ENCODE peak calls at places on chromosomes 16 and 17, in nine cellular contexts. C is HCT116, K is endothelial cell of umbilical vein, I is GM12878, F is HepG2, S is prostate gland, M is spleen, Z is Panc1, J is GM23338. B is an unnamed sample. For H3K4me1, the result is how much of the 10 kb centered on the place peaks cover.

GRCh38 chr17:73969956-73970355 is 233.5 kb upstream of the RPL38 start:
- DNase-seq in C (no peak), K (no peak), I (no peak), F (no peak), S (no peak), M (no peak), Z (no peak), J (no peak), B (no peak)

GRCh38 chr17:58059141-58059540 is 24.1 kb upstream of the DYNLL2 start:
- DNase-seq in C (no peak), K (no peak), I (no peak), F (no peak), S (no peak), M (no peak), Z (no peak), J (peak), B (no peak)

GRCh38 chr16:59060212-59060611 is 326.1 kb upstream of the GOT2 start:
- DNase-seq in C (no peak), K (no peak), I (no peak), F (no peak), S (no peak), M (no peak), Z (no peak), J (no peak), B (no peak)

GRCh38 chr17:42214156-42214555 is 19.9 kb upstream of the GHDC start:
- DNase-seq in C (no peak), K (no peak), I (no peak), F (no peak), S (no peak), M (no peak), Z (no peak), J (no peak), B (no peak)

GRCh38 chr16:50742521-50743150 is 750 bp downstream of the CYLD start:
- DNase-seq in C (no peak), K (peak), I (no peak), F (no peak), S (no peak), M (no peak), Z (no peak), J (peak), B (no peak)

GRCh38 chr17:55727920-55728319 is 5.3 kb upstream of the TMEM100 start:
- DNase-seq in C (no peak), K (no peak), I (no peak), F (no peak), S (no peak), M (no peak), Z (no peak), J (no peak), B (no peak)

GRCh38 chr17:74677558-74678466 is 34.9 kb downstream of the CD300LF start:
- DNase-seq in C (no peak), K (no peak), I (no peak), F (no peak), S (no peak), M (peak), Z (no peak), J (peak), B (no peak)

GRCh38 chr17:48215583-48216139 is 108.1 kb downstream of the SNX11 start:
- DNase-seq in C (peak), K (peak), I (no peak), F (peak), S (no peak), M (no peak), Z (no peak), J (peak), B (no peak)

GRCh38 chr16:79381552-79382042 is 218.9 kb downstream of the MAF start:
- DNase-seq in C (no peak), K (no peak), I (no peak), F (no peak), S (no peak), M (no peak), Z (no peak), J (peak), B (no peak)

GRCh38 chr17:80959330-80960036 is 32.2 kb upstream of the CHMP6 start:
- DNase-seq in C (no peak), K (no peak), I (no peak), F (no peak), S (peak), M (peak), Z (no peak), J (no peak), B (no peak)

GRCh38 chr16:71568541-71568940 is 8.4 kb downstream of the TAT start:
- DNase-seq in C (no peak), K (no peak), I (no peak), F (no peak), S (no peak), M (no peak), Z (no peak), J (no peak), B (no peak)

GRCh38 chr16:23148513-23149266 is 562 bp downstream of the USP31 start:
- DNase-seq in C (no peak), K (peak), I (no peak), F (peak), S (peak), M (peak), Z (no peak), J (peak), B (peak)

GRCh38 chr17:21538615-21539014 is 153.7 kb upstream of the KCNJ18 start:
- DNase-seq in C (no peak), K (no peak), I (no peak), F (no peak), S (no peak), M (no peak), Z (no peak), J (no peak), B (no peak)

GRCh38 chr17:50668025-50668837 is 33.5 kb downstream of the ABCC3 start:
- DNase-seq in C (no peak), K (peak), I (no peak), F (no peak), S (no peak), M (no peak), Z (no peak), J (no peak), B (no peak)

GRCh38 chr17:57357830-57358426 is 101.6 kb downstream of the MSI2 start:
- DNase-seq in C (no peak), K (no peak), I (peak), F (no peak), S (peak), M (no peak), Z (no peak), J (no peak), B (no peak)

GRCh38 chr17:57604771-57605733 is 140.0 kb downstream of the CCDC182 start:
- DNase-seq in C (no peak), K (no peak), I (peak), F (no peak), S (peak), M (peak), Z (no peak), J (peak), B (peak)

GRCh38 chr17:16442594-16443389 is 27.4 kb downstream of the TRPV2 start:
- DNase-seq in C (no peak), K (no peak), I (no peak), F (no peak), S (no peak), M (no peak), Z (no peak), J (no peak), B (no peak)

GRCh38 chr17:16442141-16442540 is 26.8 kb downstream of the TRPV2 start:
- DNase-seq in C (no peak), K (no peak), I (no peak), F (no peak), S (no peak), M (no peak), Z (no peak), J (peak), B (no peak)

GRCh38 chr17:16444258-16444886 is 29.0 kb downstream of the TRPV2 start:
- DNase-seq in C (no peak), K (no peak), I (no peak), F (no peak), S (no peak), M (no peak), Z (no peak), J (no peak), B (peak)

GRCh38 chr17:16440814-16441629 is 25.7 kb downstream of the TRPV2 start:
- DNase-seq in C (no peak), K (no peak), I (no peak), F (no peak), S (no peak), M (no peak), Z (no peak), J (no peak), B (no peak)

GRCh38 chr17:16443390-16444257 is 28.3 kb downstream of the TRPV2 start:
- DNase-seq in C (no peak), K (no peak), I (no peak), F (no peak), S (no peak), M (no peak), Z (no peak), J (no peak), B (no peak)
- TF ChIP-seq POLR2AphosphoS5 in C (peak), K (peak), I (peak), F (peak), S (no peak), M (no peak), Z (peak), J (peak), B (no peak)

GRCh38 chr17:19744922-19745757 is 3.0 kb downstream of the ALDH3A1 start:
- DNase-seq in C (peak), K (peak), I (no peak), F (no peak), S (peak), M (peak), Z (no peak), J (peak), B (peak)
- H3K27ac ChIP-seq in C (no peak), K (no peak), I (no peak), F (no peak), S (peak), M (no peak), Z (no peak), J (no peak), B (peak)

GRCh38 chr17:2213291-2213960 is 90.2 kb downstream of the SMG6 start:
- DNase-seq in C (no peak), K (peak), I (no peak), F (no peak), S (no peak), M (no peak), Z (no peak), J (no peak), B (no peak)

GRCh38 chr17:2218426-2218825 is 85.2 kb downstream of the SMG6 start:
- DNase-seq in C (no peak), K (no peak), I (no peak), F (no peak), S (no peak), M (no peak), Z (no peak), J (no peak), B (no peak)

GRCh38 chr17:2214047-2214717 is 89.4 kb downstream of the SMG6 start:
- DNase-seq in C (no peak), K (peak), I (no peak), F (no peak), S (no peak), M (no peak), Z (no peak), J (no peak), B (no peak)

GRCh38 chr17:2214887-2215615 is 88.5 kb downstream of the SMG6 start:
- DNase-seq in C (no peak), K (peak), I (no peak), F (no peak), S (no peak), M (no peak), Z (no peak), J (no peak), B (no peak)

GRCh38 chr17:2215616-2216364 is 87.8 kb downstream of the SMG6 start:
- DNase-seq in C (no peak), K (peak), I (no peak), F (no peak), S (no peak), M (peak), Z (no peak), J (peak), B (peak)
- H3K4me1 ChIP-seq in C (under half), K (under half), I (under half), F (under half), S (under half), M (under half), Z (under half), J (under half), B (under half)

DNA sequence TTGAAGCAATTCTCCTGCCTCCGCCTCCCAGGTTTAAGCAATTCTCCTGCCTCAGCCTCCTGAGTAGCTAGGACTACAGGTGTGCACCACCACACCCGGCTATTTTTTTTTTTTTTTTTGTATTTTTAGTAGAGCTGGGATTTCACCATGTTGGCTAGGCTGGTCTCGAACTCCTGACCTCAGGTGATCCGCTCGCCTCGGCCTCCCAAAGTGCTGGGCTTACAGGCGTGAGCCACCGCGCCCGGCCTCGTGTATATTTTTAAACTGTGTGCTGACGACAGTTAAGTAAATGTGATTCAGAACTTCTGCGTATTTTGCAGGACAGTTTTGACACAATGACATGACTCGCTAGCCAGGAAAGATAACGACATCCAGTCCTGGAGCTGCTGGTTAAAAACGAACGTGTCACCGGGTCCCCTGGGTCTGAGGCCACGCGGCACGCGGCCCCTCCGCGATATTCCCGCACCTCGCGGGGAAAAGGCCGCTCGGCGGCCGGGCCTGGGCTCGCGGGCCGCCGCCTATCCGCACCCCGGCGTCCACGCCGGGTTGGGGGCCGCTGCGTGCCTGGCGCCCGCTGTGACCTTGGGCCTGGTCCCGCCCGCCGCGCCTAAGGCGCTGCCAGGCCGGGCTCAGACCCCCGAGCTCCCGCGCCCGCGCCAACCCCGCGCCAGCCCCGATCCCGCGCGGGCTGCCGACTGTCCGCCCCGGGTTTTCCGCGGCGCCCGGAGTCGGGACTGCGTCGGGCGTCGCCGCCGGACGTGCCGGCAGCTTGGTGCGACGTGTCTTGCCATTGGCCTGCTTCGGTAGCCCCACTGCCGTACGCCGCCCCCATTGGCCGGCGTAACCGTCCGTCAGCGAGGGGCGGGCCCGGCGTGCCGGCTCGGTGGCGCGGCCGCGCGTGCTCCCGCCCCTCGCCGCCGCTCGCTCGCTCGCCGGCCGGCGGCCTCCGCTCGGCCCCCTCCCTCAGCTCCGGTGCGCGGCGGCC is at the start of gene FOXK2:
- DNase-seq in C (peak), K (peak), I (peak), F (peak), S (peak), M (peak), Z (no peak), J (peak), B (peak)
- TF ChIP-seq POLR2AphosphoS5 in C (peak), K (peak), I (peak), F (peak), S (peak), M (peak), Z (peak), J (peak), B (peak)

GRCh38 chr17:78232774-78233173 is 1.3 kb downstream of the TMEM235 start:
- DNase-seq in C (no peak), K (no peak), I (no peak), F (no peak), S (no peak), M (no peak), Z (no peak), J (no peak), B (no peak)
- H3K27ac ChIP-seq in C (no peak), K (no peak), I (no peak), F (no peak), S (no peak), M (no peak), Z (no peak), J (no peak), B (no peak)

GRCh38 chr17:40461036-40461721 is 17.9 kb downstream of the IGFBP4 start:
- DNase-seq in C (no peak), K (no peak), I (no peak), F (no peak), S (no peak), M (no peak), Z (no peak), J (no peak), B (no peak)

GRCh38 chr17:40461774-40462342 is 18.6 kb downstream of the IGFBP4 start:
- DNase-seq in C (no peak), K (no peak), I (no peak), F (no peak), S (no peak), M (no peak), Z (no peak), J (no peak), B (no peak)

GRCh38 chr17:40464392-40464855 is 21.2 kb downstream of the IGFBP4 start:
- DNase-seq in C (no peak), K (no peak), I (no peak), F (no peak), S (no peak), M (no peak), Z (no peak), J (peak), B (no peak)

GRCh38 chr17:40463122-40463550 is 19.9 kb downstream of the IGFBP4 start:
- DNase-seq in C (no peak), K (no peak), I (no peak), F (no peak), S (no peak), M (no peak), Z (no peak), J (peak), B (no peak)

GRCh38 chr17:40462343-40463121 is 19.3 kb downstream of the IGFBP4 start:
- DNase-seq in C (no peak), K (no peak), I (no peak), F (no peak), S (no peak), M (no peak), Z (no peak), J (no peak), B (no peak)
- H3K4me1 ChIP-seq in C (under half), K (under half), I (under half), F (half or more), S (under half), M (under half), Z (under half), J (under half), B (half or more)

DNA sequence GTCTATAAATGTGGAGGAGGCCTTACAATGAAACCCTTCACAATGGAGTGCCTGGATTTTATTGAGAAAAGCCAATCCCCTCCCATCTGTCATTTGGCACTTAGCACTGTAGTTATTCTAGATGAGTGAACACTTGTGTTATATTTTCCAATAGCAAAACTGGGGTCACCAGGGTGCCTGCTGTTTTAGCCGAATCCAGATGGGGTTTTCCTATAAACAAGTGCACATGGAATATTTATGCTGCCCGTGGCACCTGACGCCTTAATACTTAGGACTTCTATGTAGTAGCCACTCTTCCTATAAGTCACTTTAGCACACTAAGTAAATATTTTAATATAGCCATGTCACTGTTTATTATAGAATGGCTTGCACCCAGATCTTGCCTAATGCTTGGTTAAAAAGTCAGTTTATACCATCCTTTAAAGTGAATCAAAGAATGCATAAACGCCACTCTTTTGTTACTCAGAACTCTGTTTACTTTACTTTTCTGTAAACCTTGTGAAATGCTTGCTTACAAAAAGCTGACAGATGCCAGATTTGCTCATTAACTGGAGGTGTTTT is 193.0 kb upstream of the MYOCD start:
- DNase-seq in C (no peak), K (no peak), I (no peak), F (no peak), S (no peak), M (no peak), Z (no peak), J (no peak), B (no peak)
- TF ChIP-seq POLR2AphosphoS5 in C (no peak), K (no peak), I (no peak), F (no peak), S (no peak), M (no peak), Z (no peak), J (no peak), B (no peak)

GRCh38 chr16:2156025-2156848 is 655 bp downstream of the TRAF7 start:
- DNase-seq in C (no peak), K (peak), I (no peak), F (peak), S (no peak), M (peak), Z (no peak), J (peak), B (no peak)
- H3K27ac ChIP-seq in C (peak), K (peak), I (peak), F (peak), S (peak), M (peak), Z (peak), J (peak), B (peak)

DNA sequence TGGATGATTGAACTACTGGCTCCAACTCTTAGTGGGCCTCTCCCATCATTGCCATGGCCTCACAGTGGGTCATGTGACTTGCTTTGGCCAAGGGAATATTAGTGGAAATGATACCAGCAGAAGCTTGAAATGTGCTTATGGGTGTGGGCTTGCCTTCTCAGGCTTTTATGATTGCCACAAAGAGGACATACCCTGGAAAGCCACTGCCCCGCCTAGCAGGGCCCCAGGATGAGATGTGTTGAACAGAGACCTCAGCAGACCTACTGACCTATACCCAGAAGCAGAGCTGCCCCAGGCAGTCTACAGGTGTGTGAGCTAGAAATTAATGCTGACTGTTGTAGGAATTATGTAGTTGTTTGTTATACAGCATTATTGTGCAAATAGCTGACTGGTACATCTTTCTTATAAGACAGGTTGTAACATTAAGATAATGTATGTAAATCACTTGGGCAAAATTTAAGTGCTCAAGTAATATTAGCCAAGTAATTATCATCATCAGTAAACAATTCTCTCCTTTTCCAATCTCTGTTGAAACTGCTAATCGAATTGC is 67.8 kb upstream of the CDH5 start:
- DNase-seq in C (no peak), K (no peak), I (no peak), F (no peak), S (no peak), M (no peak), Z (no peak), J (no peak), B (no peak)
- H3K4me1 ChIP-seq in C (under half), K (under half), I (under half), F (under half), S (under half), M (under half), Z (under half), J (under half), B (under half)